ENCODE peak calls at places on chromosome 5, in five cellular contexts. T, L, C, D and X are unnamed samples.

GRCh38 chr5:16364906-16365305 is 100.7 kb downstream of the ZNF622 start:
- DNase-seq in T (no peak), L (no peak), C (no peak), D (no peak), X (no peak)

GRCh38 chr5:179230061-179230461 is 115.2 kb downstream of the ADAMTS2 start:
- DNase-seq in T (no peak), L (no peak), C (no peak), D (no peak), X (no peak)

GRCh38 chr5:7872517-7873149 is 3.7 kb downstream of the MTRR start:
- DNase-seq in T (no peak), L (no peak), C (no peak), D (no peak), X (no peak)

GRCh38 chr5:20030125-20030524 is 42.1 kb upstream of the CDH18 start:
- DNase-seq in T (no peak), L (no peak), C (no peak), D (no peak), X (no peak)

GRCh38 chr5:9156282-9156681 is 389.6 kb downstream of the SEMA5A start:
- DNase-seq in T (peak), L (peak), C (no peak), D (peak), X (no peak)

GRCh38 chr5:74294231-74294705 is 346.3 kb downstream of the ENC1 start:
- DNase-seq in T (no peak), L (peak), C (no peak), D (peak), X (peak)

GRCh38 chr5:179127136-179128040 is 67.2 kb downstream of the ZNF354C start:
- DNase-seq in T (no peak), L (no peak), C (no peak), D (no peak), X (no peak)

GRCh38 chr5:143985832-143986485 is 174.0 kb downstream of the HMHB1 start:
- DNase-seq in T (no peak), L (no peak), C (no peak), D (no peak), X (no peak)

GRCh38 chr5:4487581-4487980 is 652.5 kb upstream of the ADAMTS16 start:
- DNase-seq in T (no peak), L (no peak), C (no peak), D (no peak), X (no peak)

GRCh38 chr5:94908889-94909480 is 290.5 kb downstream of the SLF1 start:
- DNase-seq in T (no peak), L (no peak), C (peak), D (peak), X (no peak)

GRCh38 chr5:61631438-61631941 is 299.4 kb downstream of the ZSWIM6 start:
- DNase-seq in T (no peak), L (no peak), C (no peak), D (no peak), X (no peak)

GRCh38 chr5:134141346-134142050 is 27.0 kb downstream of the TCF7 start:
- DNase-seq in T (no peak), L (no peak), C (no peak), D (no peak), X (no peak)

GRCh38 chr5:2382776-2383677 is 368.4 kb downstream of the IRX2 start:
- DNase-seq in T (no peak), L (no peak), C (no peak), D (no peak), X (no peak)

DNA sequence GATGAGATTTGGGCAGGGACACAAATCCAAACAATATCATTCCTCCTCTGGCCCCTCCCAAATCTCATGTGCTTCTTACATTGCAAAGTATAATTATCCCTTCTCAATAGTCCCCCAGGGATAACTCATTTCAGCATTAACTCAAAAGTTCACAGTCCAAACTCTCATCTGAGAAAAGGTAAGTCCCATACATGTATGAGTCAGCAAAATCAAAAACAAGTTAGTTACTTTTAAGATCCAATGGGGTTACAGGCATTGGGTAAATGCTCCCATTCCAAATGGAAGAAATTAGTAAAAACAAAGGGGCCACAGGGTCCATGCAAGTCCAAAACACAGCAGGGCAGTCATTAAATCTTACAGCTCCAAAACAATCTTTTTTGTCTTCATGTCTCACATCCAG is 917.9 kb upstream of the CDH10 start:
- DNase-seq in T (no peak), L (no peak), C (no peak), D (no peak), X (no peak)
- TF ChIP-seq POLR2AphosphoS5 in T (no peak), L (no peak), C (no peak), D (no peak), X (no peak)

GRCh38 chr5:141608557-141608956 is 10.2 kb downstream of the DIAPH1 start:
- DNase-seq in T (no peak), L (no peak), C (peak), D (no peak), X (no peak)

GRCh38 chr5:141608046-141608445 is 10.8 kb downstream of the DIAPH1 start:
- DNase-seq in T (no peak), L (no peak), C (no peak), D (peak), X (no peak)

GRCh38 chr5:141605523-141606277 is 13.1 kb downstream of the DIAPH1 start:
- DNase-seq in T (no peak), L (peak), C (no peak), D (peak), X (peak)

GRCh38 chr5:141603912-141604311 is 14.9 kb downstream of the DIAPH1 start:
- DNase-seq in T (no peak), L (no peak), C (no peak), D (no peak), X (no peak)

DNA sequence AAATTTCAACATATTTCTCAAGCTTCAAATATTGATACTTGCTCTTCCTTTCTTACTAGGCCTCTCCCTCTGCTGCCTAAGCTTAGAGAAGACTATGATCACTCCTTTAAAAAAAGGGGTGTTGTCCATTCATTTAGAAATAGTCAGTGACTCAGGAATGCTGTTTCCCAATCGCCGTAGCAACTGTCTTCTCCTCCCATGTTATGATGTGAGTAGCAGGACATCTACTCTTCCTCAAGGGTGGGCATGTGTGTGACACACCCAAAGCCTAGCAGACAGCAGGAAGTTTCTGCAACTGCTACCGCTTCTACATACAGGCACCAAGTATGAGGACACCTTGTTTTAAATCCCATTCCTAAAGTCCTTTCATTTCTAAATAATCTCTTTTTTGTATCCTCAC is 14.5 kb downstream of the DIAPH1 start:
- DNase-seq in T (no peak), L (no peak), C (peak), D (peak), X (no peak)
- TF ChIP-seq POLR2A in T (no peak), L (no peak), C (no peak), D (no peak), X (no peak)

GRCh38 chr5:172586118-172587060 is 54.7 kb upstream of the NEURL1B start:
- DNase-seq in T (peak), L (no peak), C (no peak), D (no peak), X (no peak)
- TF ChIP-seq TAF1 in T (no peak), L (no peak), C (no peak), D (no peak), X (no peak)

GRCh38 chr5:150051657-150052195 is 34.6 kb downstream of the CSF1R start:
- DNase-seq in T (no peak), L (no peak), C (no peak), D (no peak), X (no peak)
- TF ChIP-seq POLR2AphosphoS5 in T (no peak), L (no peak), C (no peak), D (no peak), X (no peak)

GRCh38 chr5:151686673-151687378 is at the start of gene SPARC:
- DNase-seq in T (peak), L (no peak), C (no peak), D (peak), X (no peak)
- TF ChIP-seq POLR2A in T (peak), L (peak), C (no peak), D (no peak), X (no peak)

DNA sequence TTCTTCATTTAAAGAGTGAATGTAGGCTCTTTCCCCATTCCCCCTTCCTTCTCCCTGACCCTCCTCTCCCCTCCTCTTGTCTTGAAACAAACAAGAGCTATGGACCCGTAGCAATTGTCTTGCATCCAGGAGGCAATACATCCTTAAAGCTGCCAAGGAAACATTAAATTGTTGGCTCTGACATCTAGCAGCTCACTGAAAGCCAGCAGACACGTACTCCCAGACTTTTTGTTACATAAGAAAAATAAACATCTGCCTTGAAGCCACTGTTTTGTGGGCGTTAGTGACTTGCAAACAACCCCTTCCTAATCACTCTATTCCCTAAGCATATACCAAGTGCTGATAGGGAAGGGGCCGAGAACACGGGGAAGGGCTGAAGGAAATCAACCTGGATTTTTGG is 8.6 kb downstream of the SLC45A2 start:
- DNase-seq in T (no peak), L (no peak), C (no peak), D (no peak), X (no peak)
- TF ChIP-seq TAF1 in T (no peak), L (no peak), C (no peak), D (no peak), X (no peak)

GRCh38 chr5:96151891-96152290 is 190.2 kb upstream of the ELL2 start:
- DNase-seq in T (no peak), L (no peak), C (no peak), D (no peak), X (no peak)
- TF ChIP-seq POLR2AphosphoS5 in T (no peak), L (no peak), C (no peak), D (no peak), X (no peak)

GRCh38 chr5:79514391-79515105 is 614 bp upstream of the HOMER1 start:
- DNase-seq in T (peak), L (peak), C (peak), D (peak), X (peak)
- TF ChIP-seq POLR2A in T (peak), L (peak), C (peak), D (peak), X (peak)